ENCODE peak calls at places on chromosome 10, in nine cellular contexts. W, R, P, G, U, H, Z, S and N are unnamed samples.

GRCh38 chr10:63481815-63482421 is 16.1 kb upstream of the JMJD1C start:
- DNase-seq in H (no peak), S (no peak), P (no peak), R (no peak), W (no peak), U (peak; percentile 58), Z (peak; percentile 54), G (no peak), N (no peak)

GRCh38 chr10:114995468-114995867 is 57.5 kb downstream of the TRUB1 start:
- DNase-seq in S (no peak), W (no peak), Z (no peak), R (no peak), G (no peak), U (no peak), H (no peak), P (no peak), N (no peak)

GRCh38 chr10:33143160-33143728 is 185.2 kb upstream of the ITGB1 start:
- DNase-seq in G (peak; percentile 100), W (no peak), Z (peak; percentile 70), H (peak; percentile 38), R (no peak), S (no peak), P (no peak), U (peak; percentile 57), N (peak; percentile 61)

GRCh38 chr10:5599613-5600520 is 66.5 kb downstream of the ASB13 start:
- DNase-seq in S (no peak), H (no peak), U (no peak), R (no peak), P (no peak), G (no peak), Z (no peak), W (no peak), N (no peak)

GRCh38 chr10:29811751-29812427 is 177.1 kb upstream of the SVIL start:
- DNase-seq in S (no peak), H (no peak), Z (peak; percentile 95), R (no peak), W (peak; percentile 94), U (peak; percentile 91), P (no peak), G (peak; percentile 79), N (peak; percentile 98)

GRCh38 chr10:116027355-116027754 is 245.7 kb downstream of the GFRA1 start:
- DNase-seq in H (no peak), G (no peak), S (no peak), P (no peak), R (no peak), W (no peak), U (no peak), Z (no peak), N (no peak)

GRCh38 chr10:117186832-117187615 is 10.3 kb upstream of the KCNK18 start:
- DNase-seq in W (peak; percentile 79), G (peak; percentile 77), H (peak; percentile 67), P (no peak), U (no peak), Z (no peak), R (no peak), S (no peak), N (peak; percentile 20)

GRCh38 chr10:79295593-79295992 is 51.7 kb upstream of the PPIF start:
- DNase-seq in W (no peak), P (no peak), H (no peak), S (no peak), G (peak; percentile 73), R (no peak), U (no peak), Z (no peak), N (peak; percentile 17)

GRCh38 chr10:132637477-132638129 is 100.0 kb downstream of the INPP5A start:
- DNase-seq in H (no peak), S (peak; percentile 26), Z (peak; percentile 81), G (peak; percentile 76), P (no peak), U (peak; percentile 79), R (peak; percentile 43), W (no peak), N (peak; percentile 78)

GRCh38 chr10:75165684-75166622 is 44.6 kb upstream of the VDAC2 start:
- DNase-seq in W (no peak), Z (peak; percentile 18), P (peak; percentile 30), G (no peak), S (no peak), H (no peak), U (peak; percentile 51), R (no peak), N (peak; percentile 34)

GRCh38 chr10:86817246-86817645 is 60.8 kb downstream of the BMPR1A start:
- DNase-seq in S (no peak), G (no peak), R (no peak), U (no peak), Z (no peak), W (no peak), P (no peak), H (no peak), N (no peak)

GRCh38 chr10:22427101-22427500 is 81.8 kb downstream of the SPAG6 start:
- DNase-seq in W (peak; percentile 78), R (no peak), P (no peak), U (peak; percentile 31), H (no peak), G (peak; percentile 70), S (no peak), Z (peak; percentile 24), N (no peak)

DNA sequence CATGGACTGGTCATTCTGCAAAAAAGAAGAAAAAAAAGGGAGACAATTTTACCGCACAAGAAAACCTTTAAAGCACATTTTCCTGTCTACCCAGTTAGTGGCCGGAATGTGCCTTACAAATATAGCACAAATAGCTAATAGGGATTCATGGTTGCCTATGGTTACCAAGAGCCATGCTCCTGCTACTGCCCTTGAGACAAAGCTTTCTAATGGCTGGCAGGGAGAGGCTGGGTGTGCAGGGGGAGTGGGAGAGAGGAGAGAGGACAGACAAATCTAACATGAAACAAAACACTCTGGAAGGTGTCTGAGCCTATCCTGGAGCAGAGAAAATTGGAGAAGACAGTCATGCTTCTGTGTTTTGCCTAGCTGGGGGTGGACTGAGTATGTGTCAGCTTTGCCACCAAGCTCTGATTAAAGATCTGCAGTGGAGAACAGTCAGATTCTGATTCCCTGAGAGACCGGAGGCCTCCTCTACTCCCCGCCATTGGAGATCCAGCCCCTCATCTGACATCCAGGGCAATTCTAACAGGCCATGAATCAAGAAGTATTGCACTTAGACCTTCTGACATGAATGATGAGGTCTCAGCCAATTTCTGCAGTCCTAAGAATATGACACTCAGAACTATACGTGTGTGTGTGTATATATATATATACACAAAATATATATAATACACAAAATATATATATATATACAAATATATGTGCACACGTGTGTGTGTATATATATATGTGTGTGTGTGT is 80.2 kb downstream of the PRTFDC1 start:
- DNase-seq in U (no peak), P (no peak), R (no peak), H (no peak), W (no peak), G (no peak), Z (peak; percentile 24), S (no peak), N (no peak)
- H3K4me3 ChIP-seq in U (no peak overlapping the region), P (no peak overlapping the region), R (no peak overlapping the region), H (no peak overlapping the region), W (no peak overlapping the region), G (no peak overlapping the region), Z (no peak overlapping the region), S (no peak overlapping the region), N (no peak overlapping the region)

GRCh38 chr10:124533266-124533665 is 71.6 kb downstream of the LHPP start:
- DNase-seq in P (no peak), G (no peak), Z (no peak), R (no peak), W (no peak), U (no peak), H (no peak), S (no peak), N (no peak)

GRCh38 chr10:124532788-124533187 is 71.2 kb downstream of the LHPP start:
- DNase-seq in H (no peak), U (no peak), Z (no peak), W (no peak), S (no peak), P (no peak), R (no peak), G (no peak), N (no peak)

GRCh38 chr10:124534821-124535601 is 73.4 kb downstream of the LHPP start:
- DNase-seq in G (no peak), S (no peak), Z (no peak), R (no peak), U (no peak), H (no peak), W (no peak), P (no peak), N (no peak)

GRCh38 chr10:124535731-124536495 is 74.3 kb downstream of the LHPP start:
- DNase-seq in G (no peak), P (no peak), H (no peak), R (no peak), Z (no peak), U (no peak), W (no peak), S (no peak), N (no peak)

GRCh38 chr10:124534231-124534798 is 72.7 kb downstream of the LHPP start:
- DNase-seq in H (no peak), S (no peak), U (peak; percentile 32), R (no peak), G (no peak), W (no peak), Z (peak; percentile 50), P (no peak), N (no peak)
- TF ChIP-seq CTCF in H (peak; percentile 67), S (peak; percentile 10), U (peak; percentile 30), R (peak; percentile 66), G (no peak), W (no peak), Z (peak; percentile 54), P (no peak), N (peak; percentile 32)

DNA sequence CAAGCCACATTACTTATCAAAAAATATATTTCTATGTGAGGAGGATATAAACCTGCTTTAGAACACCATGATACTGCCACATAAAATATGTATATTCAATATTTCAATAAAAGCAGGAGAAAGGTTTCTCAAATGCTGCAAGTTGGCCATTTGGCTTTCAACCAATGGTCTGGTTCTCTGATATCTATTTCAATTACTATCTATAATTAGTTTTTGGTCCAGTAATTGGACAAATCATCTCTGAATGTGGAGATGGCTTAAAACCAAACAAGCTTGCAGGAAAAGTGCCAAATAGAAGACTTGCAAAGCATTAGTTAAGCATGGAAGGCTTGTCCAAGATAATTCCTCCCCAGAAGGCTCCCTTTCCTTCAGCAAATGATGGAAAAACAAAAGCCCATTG is 140.1 kb downstream of the CPEB3 start:
- DNase-seq in R (no peak), H (no peak), Z (no peak), G (no peak), S (no peak), W (no peak), U (no peak), P (no peak), N (no peak)
- H3K4me3 ChIP-seq in R (no peak overlapping the region), H (no peak overlapping the region), Z (no peak overlapping the region), G (no peak overlapping the region), S (no peak overlapping the region), W (no peak overlapping the region), U (no peak overlapping the region), P (no peak overlapping the region), N (no peak overlapping the region)

DNA sequence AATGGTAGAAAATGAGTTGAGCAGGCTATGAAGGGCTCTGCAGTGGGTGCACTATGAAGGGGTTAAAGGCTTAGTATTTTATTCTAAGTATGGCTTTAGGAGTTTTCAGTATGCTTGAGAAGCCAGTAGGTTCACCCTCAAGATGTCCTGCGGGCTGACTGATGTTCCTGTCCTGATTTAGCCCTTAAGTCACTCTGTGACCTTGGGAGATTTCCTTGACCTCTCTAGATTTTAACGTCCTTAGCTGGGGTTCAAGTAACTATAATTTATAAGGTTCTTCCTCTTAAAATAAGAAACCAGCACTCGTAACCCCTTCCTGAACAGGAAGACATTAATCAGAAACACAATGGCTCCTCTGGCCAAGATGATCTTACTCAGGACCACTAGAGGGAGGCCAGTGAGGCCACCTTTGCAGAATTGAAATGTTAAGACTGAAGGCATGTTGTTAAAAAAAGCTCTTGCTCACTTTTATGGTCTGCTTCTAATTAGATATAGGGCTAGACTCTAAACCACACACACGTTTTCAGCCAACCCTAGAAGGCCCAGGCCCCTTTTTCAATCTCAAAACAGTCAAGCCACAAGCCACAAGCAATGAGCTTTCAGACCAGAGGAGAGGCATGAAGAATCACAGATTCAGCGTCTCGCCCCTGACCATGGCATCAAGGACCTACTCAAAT is 42.0 kb downstream of the CDK1 start:
- DNase-seq in H (no peak), Z (peak; percentile 52), W (no peak), G (peak; percentile 49), P (no peak), R (no peak), U (peak; percentile 49), S (no peak), N (peak; percentile 75)
- TF ChIP-seq CTCF in H (peak; percentile 18), Z (peak; percentile 46), W (peak; percentile 21), G (peak; percentile 73), P (no peak), R (no peak), U (peak; percentile 50), S (peak; percentile 51), N (peak; percentile 47)